ENCODE peak calls at places on chromosome X, in six cellular contexts. One of them, this sample, is unnamed.

GRCh38 chrX:136450050-136450830 is 37.5 kb upstream of the BRS3 start:
- DNase-seq in Karpas-422: no peak
- DNase-seq in H54: no peak
- DNase-seq in stimulated activated CD8-positive, alpha-beta memory T cell treated with anti-CD3 and anti-CD28 coated beads, Interleukin-15, amount 100 ng/mL, for 24 hours: no peak
- DNase-seq in Calu3: no peak
- DNase-seq in HCT116: no peak
- DNase-seq in this sample: no peak

GRCh38 chrX:133983974-133984578 is 1.3 kb downstream of the GPC3 start:
- DNase-seq in Karpas-422: no peak
- DNase-seq in H54: no peak
- DNase-seq in stimulated activated CD8-positive, alpha-beta memory T cell treated with anti-CD3 and anti-CD28 coated beads, Interleukin-15, amount 100 ng/mL, for 24 hours: no peak
- DNase-seq in Calu3: no peak
- DNase-seq in HCT116: no peak
- DNase-seq in this sample: no peak

GRCh38 chrX:15781964-15782711 is 8.1 kb upstream of the ZRSR2 start:
- DNase-seq in Karpas-422: peak; percentile 50
- DNase-seq in H54: no peak
- DNase-seq in stimulated activated CD8-positive, alpha-beta memory T cell treated with anti-CD3 and anti-CD28 coated beads, Interleukin-15, amount 100 ng/mL, for 24 hours: no peak
- DNase-seq in Calu3: no peak
- DNase-seq in HCT116: no peak
- DNase-seq in this sample: no peak

GRCh38 chrX:102720237-102721168 is at the start of gene GPRASP3:
- DNase-seq in Karpas-422: no peak
- DNase-seq in H54: no peak
- DNase-seq in stimulated activated CD8-positive, alpha-beta memory T cell treated with anti-CD3 and anti-CD28 coated beads, Interleukin-15, amount 100 ng/mL, for 24 hours: peak; percentile 33
- DNase-seq in Calu3: peak; percentile 80
- DNase-seq in HCT116: no peak
- DNase-seq in this sample: no peak

GRCh38 chrX:23373129-23373804 is 38.6 kb downstream of the PTCHD1 start:
- DNase-seq in Karpas-422: no peak
- DNase-seq in H54: no peak
- DNase-seq in stimulated activated CD8-positive, alpha-beta memory T cell treated with anti-CD3 and anti-CD28 coated beads, Interleukin-15, amount 100 ng/mL, for 24 hours: no peak
- DNase-seq in Calu3: no peak
- DNase-seq in HCT116: no peak
- DNase-seq in this sample: no peak

GRCh38 chrX:1398431-1399340 is 6.8 kb upstream of the SLC25A6 start:
- DNase-seq in Karpas-422: no peak
- DNase-seq in H54: no peak
- DNase-seq in stimulated activated CD8-positive, alpha-beta memory T cell treated with anti-CD3 and anti-CD28 coated beads, Interleukin-15, amount 100 ng/mL, for 24 hours: no peak
- DNase-seq in Calu3: no peak
- DNase-seq in HCT116: no peak
- DNase-seq in this sample: no peak

GRCh38 chrX:95666056-95666455 is 1018.6 kb upstream of the DIAPH2 start:
- DNase-seq in Karpas-422: no peak
- DNase-seq in H54: no peak
- DNase-seq in stimulated activated CD8-positive, alpha-beta memory T cell treated with anti-CD3 and anti-CD28 coated beads, Interleukin-15, amount 100 ng/mL, for 24 hours: no peak
- DNase-seq in Calu3: no peak
- DNase-seq in HCT116: no peak
- DNase-seq in this sample: no peak

GRCh38 chrX:116435597-116435996 is 809 bp upstream of the SLC6A14 start:
- DNase-seq in Karpas-422: no peak
- DNase-seq in H54: no peak
- DNase-seq in stimulated activated CD8-positive, alpha-beta memory T cell treated with anti-CD3 and anti-CD28 coated beads, Interleukin-15, amount 100 ng/mL, for 24 hours: no peak
- DNase-seq in Calu3: no peak
- DNase-seq in HCT116: no peak
- DNase-seq in this sample: no peak

GRCh38 chrX:113929004-113929403 is 654.9 kb upstream of the HTR2C start:
- DNase-seq in Karpas-422: peak; percentile 74
- DNase-seq in H54: peak; percentile 5
- DNase-seq in stimulated activated CD8-positive, alpha-beta memory T cell treated with anti-CD3 and anti-CD28 coated beads, Interleukin-15, amount 100 ng/mL, for 24 hours: no peak
- DNase-seq in Calu3: peak; percentile 35
- DNase-seq in HCT116: peak; percentile 43
- DNase-seq in this sample: peak; percentile 20

GRCh38 chrX:132488092-132488749 is 617 bp downstream of the MBNL3 start:
- DNase-seq in Karpas-422: peak; percentile 74
- DNase-seq in H54: no peak
- DNase-seq in stimulated activated CD8-positive, alpha-beta memory T cell treated with anti-CD3 and anti-CD28 coated beads, Interleukin-15, amount 100 ng/mL, for 24 hours: no peak
- DNase-seq in Calu3: no peak
- DNase-seq in HCT116: no peak
- DNase-seq in this sample: peak; percentile 79

GRCh38 chrX:38149016-38149415 is 71.7 kb downstream of the SRPX start:
- DNase-seq in Karpas-422: no peak
- DNase-seq in H54: no peak
- DNase-seq in stimulated activated CD8-positive, alpha-beta memory T cell treated with anti-CD3 and anti-CD28 coated beads, Interleukin-15, amount 100 ng/mL, for 24 hours: no peak
- DNase-seq in Calu3: no peak
- DNase-seq in HCT116: no peak
- DNase-seq in this sample: no peak

GRCh38 chrX:153493085-153493484 is 1.7 kb upstream of the BGN start:
- DNase-seq in Karpas-422: no peak
- DNase-seq in H54: no peak
- DNase-seq in stimulated activated CD8-positive, alpha-beta memory T cell treated with anti-CD3 and anti-CD28 coated beads, Interleukin-15, amount 100 ng/mL, for 24 hours: no peak
- DNase-seq in Calu3: no peak
- DNase-seq in HCT116: no peak
- DNase-seq in this sample: no peak

GRCh38 chrX:138157850-138158249 is 553.7 kb downstream of the FGF13 start:
- DNase-seq in Karpas-422: no peak
- DNase-seq in H54: no peak
- DNase-seq in stimulated activated CD8-positive, alpha-beta memory T cell treated with anti-CD3 and anti-CD28 coated beads, Interleukin-15, amount 100 ng/mL, for 24 hours: no peak
- DNase-seq in Calu3: no peak
- DNase-seq in HCT116: no peak
- DNase-seq in this sample: no peak

GRCh38 chrX:31506360-31506759 is 434.5 kb upstream of the FTHL17 start:
- DNase-seq in Karpas-422: no peak
- DNase-seq in H54: no peak
- DNase-seq in stimulated activated CD8-positive, alpha-beta memory T cell treated with anti-CD3 and anti-CD28 coated beads, Interleukin-15, amount 100 ng/mL, for 24 hours: no peak
- DNase-seq in Calu3: no peak
- DNase-seq in HCT116: no peak
- DNase-seq in this sample: no peak

GRCh38 chrX:57607295-57608187 is 15.7 kb downstream of the ZXDB start:
- DNase-seq in Karpas-422: no peak
- DNase-seq in H54: no peak
- DNase-seq in stimulated activated CD8-positive, alpha-beta memory T cell treated with anti-CD3 and anti-CD28 coated beads, Interleukin-15, amount 100 ng/mL, for 24 hours: no peak
- DNase-seq in Calu3: no peak
- DNase-seq in HCT116: no peak
- DNase-seq in this sample: no peak

GRCh38 chrX:13387656-13388421 is 68.0 kb upstream of the ATXN3L start:
- DNase-seq in Karpas-422: peak; percentile 43
- DNase-seq in H54: no peak
- DNase-seq in stimulated activated CD8-positive, alpha-beta memory T cell treated with anti-CD3 and anti-CD28 coated beads, Interleukin-15, amount 100 ng/mL, for 24 hours: no peak
- DNase-seq in Calu3: no peak
- DNase-seq in HCT116: no peak
- DNase-seq in this sample: no peak

GRCh38 chrX:134172588-134173259 is 64.3 kb upstream of the CCDC160 start:
- DNase-seq in Karpas-422: no peak
- DNase-seq in H54: no peak
- DNase-seq in stimulated activated CD8-positive, alpha-beta memory T cell treated with anti-CD3 and anti-CD28 coated beads, Interleukin-15, amount 100 ng/mL, for 24 hours: no peak
- DNase-seq in Calu3: peak; percentile 6
- DNase-seq in HCT116: no peak
- DNase-seq in this sample: peak; percentile 38